ENCODE peak calls at places on chromosome 7, in seven cellular contexts. O is Kasumi-1; U is COR-L47; E is GOT3; W is cardiac fibroblast; P is dorsolateral prefrontal cortex; I is CD4-positive, CD25-positive, alpha-beta regulatory T cell. V is an unnamed sample.

GRCh38 chr7:138875794-138876193 is 77.8 kb upstream of the ATP6V0A4 start:
- DNase-seq in U (no peak), P (no peak), W (peak), I (peak), O (no peak), E (no peak), V (no peak)

GRCh38 chr7:38052786-38053185 is 125.3 kb upstream of the STARD3NL start:
- DNase-seq in I (no peak), E (no peak), P (no peak), U (peak), O (no peak), W (no peak), V (no peak)

GRCh38 chr7:5477723-5478531 is 54.3 kb upstream of the TNRC18 start:
- DNase-seq in U (no peak), P (no peak), O (peak), I (no peak), E (no peak), W (peak), V (peak)

GRCh38 chr7:100370303-100370702 is 3.0 kb upstream of the PILRA start:
- DNase-seq in P (no peak), W (no peak), E (no peak), I (no peak), O (no peak), U (no peak), V (no peak)

GRCh38 chr7:158082761-158083160 is 504.9 kb downstream of the PTPRN2 start:
- DNase-seq in I (no peak), E (no peak), U (no peak), P (no peak), O (no peak), W (no peak), V (no peak)

GRCh38 chr7:84187087-84187805 is 7.3 kb downstream of the SEMA3A start:
- DNase-seq in O (no peak), P (no peak), U (no peak), I (no peak), W (peak), E (no peak), V (no peak)

GRCh38 chr7:7761340-7761973 is 43.0 kb upstream of the RPA3 start:
- DNase-seq in I (no peak), P (no peak), W (peak), O (peak), E (no peak), U (peak), V (no peak)

GRCh38 chr7:128940494-128941322 is 3.0 kb downstream of the IRF5 start:
- DNase-seq in P (no peak), E (no peak), O (peak), I (no peak), W (no peak), U (no peak), V (no peak)

GRCh38 chr7:92868683-92869293 is 32.4 kb upstream of the CDK6 start:
- DNase-seq in E (no peak), I (no peak), P (no peak), U (no peak), W (no peak), O (no peak), V (no peak)

GRCh38 chr7:34069676-34070075 is 164.3 kb downstream of the BMPER start:
- DNase-seq in P (no peak), E (no peak), O (no peak), U (no peak), W (peak), I (no peak), V (no peak)

GRCh38 chr7:56033671-56034432 is 17.4 kb downstream of the PSPH start:
- DNase-seq in U (peak), P (peak), E (peak), O (peak), W (peak), I (peak), V (no peak)

GRCh38 chr7:95045236-95045923 is 138.0 kb downstream of the PPP1R9A start:
- DNase-seq in W (peak), E (no peak), P (no peak), O (no peak), U (peak), I (no peak), V (no peak)

GRCh38 chr7:69801729-69802688 is 203.7 kb downstream of the AUTS2 start:
- DNase-seq in I (no peak), O (no peak), W (no peak), U (no peak), P (no peak), E (no peak), V (no peak)

GRCh38 chr7:101746311-101746710 is 71.1 kb upstream of the CUX1 start:
- DNase-seq in E (no peak), P (no peak), O (no peak), I (no peak), U (no peak), W (no peak), V (no peak)

GRCh38 chr7:70402069-70402468 is 729.9 kb upstream of the GALNT17 start:
- DNase-seq in W (no peak), P (no peak), I (no peak), O (no peak), U (no peak), E (no peak), V (no peak)

GRCh38 chr7:103704701-103705100 is 258.7 kb upstream of the SLC26A5 start:
- DNase-seq in U (no peak), O (no peak), W (no peak), P (no peak), I (no peak), E (no peak), V (no peak)

GRCh38 chr7:128115326-128115820 is 84.1 kb upstream of the LRRC4 start:
- DNase-seq in O (no peak), P (no peak), E (no peak), U (no peak), I (no peak), W (no peak), V (no peak)

GRCh38 chr7:114548576-114548975 is 134.0 kb downstream of the FOXP2 start:
- DNase-seq in O (no peak), E (no peak), W (peak), I (no peak), U (no peak), P (no peak), V (no peak)

GRCh38 chr7:51366930-51367613 is 50.5 kb upstream of the COBL start:
- DNase-seq in E (no peak), P (peak), I (no peak), W (peak), O (peak), U (peak), V (peak)

GRCh38 chr7:109844362-109844761 is 1246.6 kb upstream of the LRRN3 start:
- DNase-seq in E (no peak), I (no peak), P (no peak), U (peak), W (no peak), O (peak), V (no peak)

V was measured in frontal cortex.